ENCODE peak calls at places on chromosomes 13 and 19, in five cellular contexts. D, W, L, T and F are unnamed samples.
A peak's percentile ranks its signal among the peaks of the same experiment; 100 is the strongest.

GRCh38 chr19:2974342-2974932 is 2.9 kb upstream of the TLE6 start:
- DNase-seq in D (no peak), W (no peak), L (peak; percentile 57), T (peak; percentile 71), F (peak; percentile 81)

GRCh38 chr13:65985632-65986031 is 1244.5 kb downstream of the PCDH9 start:
- DNase-seq in D (no peak), W (peak; percentile 69), L (no peak), T (no peak), F (no peak)

GRCh38 chr13:33070713-33071112 is 54.5 kb downstream of the KL start:
- DNase-seq in D (no peak), W (no peak), L (no peak), T (no peak), F (no peak)

GRCh38 chr19:5545984-5546383 is 21.8 kb downstream of the TINCR start:
- DNase-seq in D (no peak), W (no peak), L (no peak), T (no peak), F (no peak)

GRCh38 chr13:87674143-87674772 is 3.1 kb downstream of the SLITRK5 start:
- DNase-seq in D (no peak), W (peak; percentile 47), L (no peak), T (no peak), F (no peak)

GRCh38 chr19:36113895-36114762 is 546 bp downstream of the POLR2I start:
- DNase-seq in D (peak; percentile 19), W (peak; percentile 65), L (no peak), T (peak; percentile 42), F (peak; percentile 22)

GRCh38 chr13:57437587-57437986 is 194.0 kb upstream of the PCDH17 start:
- DNase-seq in D (no peak), W (no peak), L (no peak), T (no peak), F (no peak)

GRCh38 chr19:3818479-3818878 is 32.3 kb upstream of the MATK start:
- DNase-seq in D (no peak), W (no peak), L (no peak), T (no peak), F (no peak)

DNA sequence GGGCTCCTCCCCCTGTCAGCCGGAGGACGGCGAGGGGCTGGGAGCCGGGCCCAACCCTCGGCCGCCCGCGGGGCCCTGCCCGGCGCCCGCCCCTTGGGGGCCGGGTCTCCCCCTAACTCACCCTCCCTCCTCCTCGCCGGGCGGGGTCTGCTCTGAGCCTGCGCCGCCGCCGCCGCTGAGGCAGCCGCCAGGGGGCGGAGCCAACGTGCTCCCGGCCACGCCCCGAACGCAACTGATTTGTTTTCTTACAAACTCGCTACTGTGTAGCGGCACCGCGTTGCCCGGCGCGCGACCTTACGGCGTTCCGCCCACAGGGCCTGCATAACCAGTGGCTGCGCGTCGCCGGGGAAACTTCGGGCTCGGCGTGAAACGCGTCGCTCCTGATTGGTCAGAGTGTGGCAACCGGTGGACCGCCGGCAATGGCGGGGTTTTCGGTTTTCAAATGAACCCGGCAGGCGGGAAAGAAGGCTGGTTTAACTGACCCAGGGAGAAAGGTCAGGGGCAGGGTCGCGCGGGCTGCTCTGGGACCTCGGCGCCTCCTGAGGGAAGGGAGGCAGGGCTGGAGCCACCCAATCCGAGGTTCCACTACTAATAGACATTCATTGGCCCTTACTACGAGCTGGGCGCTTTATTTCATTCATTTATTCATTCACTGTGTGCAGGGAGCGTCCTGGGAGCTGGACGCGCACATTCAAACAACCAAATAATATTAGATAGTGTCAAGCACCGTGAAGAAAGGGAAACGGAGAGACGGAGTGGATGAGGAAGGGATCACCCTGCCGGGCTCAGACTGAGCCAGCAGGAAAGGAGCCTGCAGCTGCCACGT is at the start of gene CDKN2D:
- DNase-seq in D (peak; percentile 99), W (peak; percentile 99), L (peak; percentile 99), T (peak; percentile 100), F (peak; percentile 99)
- TF ChIP-seq POLR2A in D (peak; percentile 76), W (peak; percentile 64), L (peak; percentile 98), T (peak; percentile 83), F (peak; percentile 71)

GRCh38 chr19:58500242-58500641 is 11.6 kb downstream of the SLC27A5 start:
- DNase-seq in D (no peak), W (no peak), L (no peak), T (no peak), F (no peak)

GRCh38 chr19:58498316-58499020 is 13.3 kb downstream of the SLC27A5 start:
- DNase-seq in D (no peak), W (no peak), L (no peak), T (peak; percentile 56), F (peak; percentile 30)

GRCh38 chr19:58492265-58492664 is 16.1 kb downstream of the ZNF446 start:
- DNase-seq in D (no peak), W (no peak), L (no peak), T (no peak), F (no peak)

GRCh38 chr19:58499021-58499927 is 12.5 kb downstream of the SLC27A5 start:
- DNase-seq in D (peak; percentile 97), W (peak; percentile 99), L (peak; percentile 99), T (peak; percentile 100), F (peak; percentile 99)

GRCh38 chr19:58497634-58498170 is 14.1 kb downstream of the SLC27A5 start:
- DNase-seq in D (no peak), W (no peak), L (no peak), T (no peak), F (no peak)
- H3K27ac ChIP-seq in D (no peak overlapping the region), W (no peak overlapping the region), L (no peak overlapping the region), T (no peak overlapping the region), F (no peak overlapping the region)

DNA sequence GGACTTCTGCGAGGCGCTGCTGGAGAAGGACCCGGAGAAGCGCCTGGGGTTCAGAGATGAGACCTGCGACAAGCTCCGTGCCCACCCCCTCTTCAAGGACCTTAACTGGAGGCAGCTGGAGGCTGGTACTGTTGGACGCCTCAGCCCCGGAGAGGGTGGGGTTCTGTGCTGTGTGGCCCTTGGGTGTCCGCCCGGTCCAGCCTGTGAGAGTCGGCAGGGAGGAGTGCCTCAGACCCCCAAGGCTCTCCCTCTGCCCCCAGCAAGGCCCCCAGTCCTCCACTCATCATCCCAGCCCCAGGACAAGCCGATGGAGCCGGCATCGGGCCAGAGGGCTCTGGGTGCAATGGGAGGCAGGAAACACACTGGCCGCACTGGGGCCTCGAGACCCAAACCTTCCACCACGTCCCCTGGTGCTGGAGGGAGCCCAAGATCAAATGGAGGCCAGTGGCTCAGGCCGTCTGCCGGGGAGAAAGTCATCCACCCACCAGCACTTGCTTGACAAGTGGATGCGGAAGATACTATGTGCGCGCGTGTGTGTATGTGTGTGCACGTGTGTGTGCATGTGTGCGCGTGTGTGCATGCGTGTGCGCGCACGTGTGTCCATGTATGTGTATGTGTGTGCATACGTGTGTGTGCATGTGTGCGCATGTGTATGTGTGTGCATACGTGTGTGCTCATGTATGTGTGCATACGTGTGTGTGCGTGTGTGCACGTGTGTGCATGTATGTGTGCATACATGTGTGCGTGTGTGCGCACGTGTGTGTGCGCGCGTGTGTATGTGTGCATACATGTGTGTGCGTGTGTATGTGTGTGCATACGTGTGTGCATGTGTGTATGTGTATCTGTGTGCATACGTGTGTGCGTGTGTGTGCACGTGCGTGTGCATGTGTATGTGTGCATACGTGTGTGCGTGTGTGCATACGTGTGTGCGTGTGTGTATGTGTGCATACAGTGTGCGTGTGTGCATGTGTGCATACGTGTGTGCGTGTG is 25.8 kb upstream of the TMEM255B start:
- DNase-seq in D (no peak), W (no peak), L (no peak), T (no peak), F (no peak)
- H3K4me1 ChIP-seq in D (no peaks in the 10 kb centered on the region), W (no peaks in the 10 kb centered on the region), L (no peaks in the 10 kb centered on the region), T (no peaks in the 10 kb centered on the region), F (no peaks in the 10 kb centered on the region)

GRCh38 chr19:12786149-12786870 is 5.0 kb upstream of the JUNB start:
- DNase-seq in D (peak; percentile 74), W (no peak), L (peak; percentile 57), T (no peak), F (no peak)
- TF ChIP-seq POLR2A in D (no peak), W (no peak), L (peak; percentile 25), T (peak; percentile 40), F (peak; percentile 20)

DNA sequence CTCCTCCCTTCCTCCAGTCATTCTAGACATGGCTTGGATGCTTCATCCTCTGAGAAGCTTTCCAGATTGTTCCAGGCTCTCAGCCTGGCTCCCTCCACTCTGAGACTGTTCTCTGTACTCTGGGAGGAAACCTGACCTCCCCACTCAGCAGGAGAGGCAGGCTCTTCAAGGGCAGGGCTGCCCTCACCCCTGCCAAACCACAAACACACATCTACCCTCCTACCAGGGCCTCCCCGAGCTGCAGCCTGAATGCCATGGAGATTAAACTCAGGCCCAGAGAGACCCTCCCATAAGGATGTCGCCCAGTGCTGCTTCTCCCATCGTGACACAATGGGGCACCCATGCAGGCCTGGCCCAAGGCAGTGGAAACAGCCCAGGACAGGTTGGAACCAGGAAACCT is 16.2 kb downstream of the NUMBL start:
- DNase-seq in D (no peak), W (no peak), L (no peak), T (no peak), F (no peak)
- H3K27ac ChIP-seq in D (no peak overlapping the region), W (no peak overlapping the region), L (no peak overlapping the region), T (no peak overlapping the region), F (peak overlapping the region; percentile 43)

DNA sequence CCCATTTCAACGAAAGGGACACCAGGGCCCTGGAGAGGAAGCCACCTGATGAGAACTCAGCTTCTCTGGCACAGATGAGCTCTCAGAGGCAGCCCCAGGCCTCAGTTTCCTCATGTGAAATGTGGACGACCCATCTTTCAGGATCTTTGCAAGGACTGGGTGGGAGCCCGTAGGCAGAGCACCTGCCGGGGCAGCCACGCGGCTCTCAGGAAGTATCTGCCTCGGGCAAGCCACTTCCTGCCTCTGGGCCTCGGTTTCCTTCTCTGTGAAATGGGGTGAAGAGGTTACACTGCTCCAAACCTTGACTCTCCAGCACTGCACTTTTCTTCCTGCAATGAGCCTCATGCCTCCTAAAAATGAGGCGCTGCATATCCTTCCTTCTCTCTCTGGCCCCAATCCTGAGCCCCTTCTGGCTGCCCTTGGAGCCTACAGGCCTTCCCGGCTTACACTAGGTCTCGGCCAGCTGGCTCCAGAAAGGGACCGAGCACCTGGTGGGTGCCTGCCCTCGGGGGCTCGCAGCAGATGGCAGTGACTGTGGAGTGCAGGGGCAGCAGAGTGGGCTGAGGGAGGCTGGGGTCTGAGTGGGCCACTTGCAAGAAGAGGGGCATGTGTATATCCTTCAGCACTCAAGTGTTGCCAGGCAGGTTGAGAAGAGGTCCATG is 3.5 kb downstream of the SSBP4 start:
- DNase-seq in D (peak; percentile 57), W (no peak), L (no peak), T (no peak), F (no peak)
- H3K4me1 ChIP-seq in D (peaks cover 40% of the 10 kb centered on the region), W (peaks cover 33% of the 10 kb centered on the region), L (peaks cover 28% of the 10 kb centered on the region), T (no peaks in the 10 kb centered on the region), F (peaks cover 90% of the 10 kb centered on the region)